ENCODE peak calls at places on chromosome 7, in five cellular contexts. R is AG09309; Z is LoVo; P is activated gamma-delta T cell treated with anti-CD3 and anti-CD28 coated beads, Interleukin-2, amount 50 U/mL, for 16 hours; K is NCI-H1417. Q is an unnamed sample.

GRCh38 chr7:128890306-128891109 is 20.0 kb downstream of the KCP start:
- DNase-seq in Z (peak), P (no peak), K (no peak), R (no peak), Q (no peak)

GRCh38 chr7:33421384-33421783 is 292.0 kb downstream of the BBS9 start:
- DNase-seq in Z (no peak), R (no peak), K (no peak), P (no peak), Q (no peak)

GRCh38 chr7:6346581-6346980 is 74.2 kb upstream of the CYTH3 start:
- DNase-seq in Z (no peak), R (no peak), P (no peak), K (no peak), Q (no peak)

GRCh38 chr7:107180378-107180777 is 11.6 kb downstream of the HBP1 start:
- DNase-seq in R (peak), K (no peak), P (peak), Z (peak), Q (no peak)

GRCh38 chr7:66281678-66282593 is 76.8 kb downstream of the TPST1 start:
- DNase-seq in R (peak), P (no peak), K (no peak), Z (peak), Q (peak)

GRCh38 chr7:87416682-87417587 is 58.5 kb downstream of the ABCB4 start:
- DNase-seq in K (peak), Z (peak), R (no peak), P (peak), Q (peak)

GRCh38 chr7:144659211-144659610 is 176.6 kb downstream of the TPK1 start:
- DNase-seq in P (no peak), R (no peak), K (no peak), Z (no peak), Q (no peak)

GRCh38 chr7:106313966-106314365 is 29.2 kb upstream of the NAMPT start:
- DNase-seq in P (no peak), R (no peak), K (no peak), Z (no peak), Q (no peak)

GRCh38 chr7:27994639-27995038 is 186.0 kb downstream of the JAZF1 start:
- DNase-seq in Z (peak), K (peak), P (no peak), R (no peak), Q (no peak)

GRCh38 chr7:30923009-30923773 is 11.5 kb downstream of the AQP1 start:
- DNase-seq in R (no peak), P (no peak), K (no peak), Z (no peak), Q (no peak)

GRCh38 chr7:76300210-76300731 is 2.2 kb upstream of the HSPB1 start:
- DNase-seq in Z (peak), R (no peak), K (no peak), P (no peak), Q (peak)

GRCh38 chr7:46776790-46777189 is 805.1 kb downstream of the TNS3 start:
- DNase-seq in K (peak), Z (no peak), R (no peak), P (no peak), Q (no peak)

GRCh38 chr7:15057272-15057671 is 154.7 kb upstream of the DGKB start:
- DNase-seq in R (no peak), P (no peak), K (no peak), Z (no peak), Q (no peak)

GRCh38 chr7:158017226-158018060 is 570.2 kb downstream of the PTPRN2 start:
- DNase-seq in P (no peak), Z (no peak), R (no peak), K (peak), Q (no peak)

GRCh38 chr7:99562832-99563231 is 4.4 kb downstream of the ZNF655 start:
- DNase-seq in R (peak), P (no peak), Z (peak), K (no peak), Q (no peak)

GRCh38 chr7:81111781-81112540 is 193.1 kb upstream of the SEMA3C start:
- DNase-seq in K (no peak), R (no peak), P (no peak), Z (no peak), Q (no peak)

GRCh38 chr7:113281223-113281622 is 162.9 kb upstream of the SMIM30 start:
- DNase-seq in Z (no peak), P (no peak), R (no peak), K (no peak), Q (no peak)

GRCh38 chr7:47280114-47280513 is 301.8 kb downstream of the TNS3 start:
- DNase-seq in K (no peak), Z (no peak), R (no peak), P (no peak), Q (no peak)

GRCh38 chr7:116988363-116988989 is 35.2 kb downstream of the ST7 start:
- DNase-seq in R (no peak), Z (no peak), K (peak), P (no peak), Q (no peak)

GRCh38 chr7:56019501-56019900 is 31.7 kb downstream of the PSPH start:
- DNase-seq in R (no peak), Z (no peak), K (no peak), P (no peak), Q (no peak)

GRCh38 chr7:150716368-150716767 is at the start of gene GIMAP1:
- DNase-seq in P (peak), K (no peak), Z (no peak), R (no peak), Q (no peak)

GRCh38 chr7:138235207-138235606 is 158.9 kb downstream of the AKR1D1 start:
- DNase-seq in K (no peak), P (no peak), R (no peak), Z (no peak), Q (no peak)

Q was measured in LNCaP clone FGC.